ENCODE peak calls at places on chromosomes 5 and 9, in five cellular contexts. C is D341Med; X is stimulated activated CD8-positive, alpha-beta memory T cell treated with anti-CD3 and anti-CD28 coated beads, Interleukin-4, amount 100 ng/mL, for 1 hour; T is tibial nerve; A is heart right ventricle. N is an unnamed sample.
A peak's percentile ranks its signal among the peaks of the same experiment; 100 is the strongest.

GRCh38 chr5:32251864-32252458 is 60.8 kb downstream of the MTMR12 start:
- DNase-seq in C (no peak), X (no peak), T (no peak), A (no peak), N (no peak)

GRCh38 chr9:135048046-135048757 is 39.3 kb upstream of the OLFM1 start:
- DNase-seq in C (no peak), X (no peak), T (no peak), A (no peak), N (no peak)

GRCh38 chr5:56839062-56839461 is 23.7 kb downstream of the MAP3K1 start:
- DNase-seq in C (no peak), X (no peak), T (no peak), A (no peak), N (no peak)

GRCh38 chr5:174418809-174419522 is 305.4 kb upstream of the MSX2 start:
- DNase-seq in C (peak; percentile 35), X (no peak), T (no peak), A (peak; percentile 14), N (no peak)

GRCh38 chr5:170273968-170274710 is 23.4 kb downstream of the LCP2 start:
- DNase-seq in C (no peak), X (no peak), T (no peak), A (no peak), N (no peak)

GRCh38 chr5:136174021-136174659 is 18.8 kb downstream of the SMIM32 start:
- DNase-seq in C (peak; percentile 56), X (no peak), T (no peak), A (no peak), N (no peak)

GRCh38 chr9:88300556-88300955 is 87.7 kb upstream of the SPIN1 start:
- DNase-seq in C (no peak), X (no peak), T (no peak), A (no peak), N (no peak)

GRCh38 chr9:86809968-86810367 is 137.3 kb downstream of the GAS1 start:
- DNase-seq in C (no peak), X (no peak), T (no peak), A (no peak), N (no peak)

GRCh38 chr5:34487956-34488355 is 168.2 kb upstream of the RAI14 start:
- DNase-seq in C (no peak), X (no peak), T (no peak), A (no peak), N (no peak)

GRCh38 chr9:20551835-20552234 is 70.5 kb downstream of the MLLT3 start:
- DNase-seq in C (no peak), X (no peak), T (no peak), A (no peak), N (no peak)

GRCh38 chr9:127158995-127159801 is 36.8 kb upstream of the ANGPTL2 start:
- DNase-seq in C (no peak), X (no peak), T (peak; percentile 57), A (no peak), N (peak; percentile 27)

GRCh38 chr5:72427488-72428437 is 79.4 kb downstream of the ZNF366 start:
- DNase-seq in C (no peak), X (no peak), T (no peak), A (no peak), N (no peak)

GRCh38 chr9:89869774-89870173 is 265.0 kb downstream of the GADD45G start:
- DNase-seq in C (no peak), X (no peak), T (no peak), A (no peak), N (no peak)

GRCh38 chr5:65480306-65480865 is 1.3 kb downstream of the ADAMTS6 start:
- DNase-seq in C (peak; percentile 49), X (no peak), T (peak; percentile 61), A (peak; percentile 75), N (no peak)

GRCh38 chr5:124746252-124746915 is at the start of gene ZNF608:
- DNase-seq in C (no peak), X (no peak), T (no peak), A (no peak), N (no peak)

GRCh38 chr9:73689091-73689870 is 537.6 kb downstream of the ANXA1 start:
- DNase-seq in C (no peak), X (no peak), T (no peak), A (no peak), N (no peak)

GRCh38 chr9:125549465-125550215 is 157.4 kb downstream of the MAPKAP1 start:
- DNase-seq in C (peak; percentile 41), X (no peak), T (no peak), A (no peak), N (peak; percentile 26)

GRCh38 chr5:136033244-136033643 is 4.5 kb downstream of the TGFBI start:
- DNase-seq in C (no peak), X (no peak), T (no peak), A (no peak), N (no peak)

GRCh38 chr5:79448336-79448735 is 65.6 kb downstream of the HOMER1 start:
- DNase-seq in C (no peak), X (no peak), T (no peak), A (no peak), N (no peak)

GRCh38 chr5:146357125-146357524 is 18.5 kb downstream of the POU4F3 start:
- DNase-seq in C (no peak), X (no peak), T (no peak), A (no peak), N (no peak)

GRCh38 chr5:36300927-36301540 is 668 bp downstream of the RANBP3L start:
- DNase-seq in C (no peak), X (no peak), T (no peak), A (no peak), N (no peak)

GRCh38 chr5:66134407-66134843 is 9.7 kb upstream of the SREK1 start:
- DNase-seq in C (no peak), X (no peak), T (no peak), A (no peak), N (no peak)

GRCh38 chr5:171418982-171419662 is at the start of gene FGF18:
- DNase-seq in C (peak; percentile 71), X (no peak), T (no peak), A (peak; percentile 54), N (no peak)

GRCh38 chr5:148011407-148012124 is 52.2 kb upstream of the SPINK5 start:
- DNase-seq in C (no peak), X (no peak), T (no peak), A (no peak), N (no peak)

GRCh38 chr5:55633574-55634203 is 78.4 kb downstream of the SLC38A9 start:
- DNase-seq in C (no peak), X (no peak), T (no peak), A (peak; percentile 36), N (no peak)

GRCh38 chr9:97578846-97579245 is 54.3 kb downstream of the TSTD2 start:
- DNase-seq in C (peak; percentile 6), X (no peak), T (no peak), A (no peak), N (peak; percentile 18)

GRCh38 chr5:125412051-125412560 is 665.7 kb upstream of the ZNF608 start:
- DNase-seq in C (no peak), X (no peak), T (no peak), A (no peak), N (peak; percentile 24)

GRCh38 chr9:114177423-114178064 is 22.2 kb downstream of the COL27A1 start:
- DNase-seq in C (no peak), X (no peak), T (no peak), A (no peak), N (no peak)

GRCh38 chr5:58009754-58010153 is 450.1 kb downstream of the PLK2 start:
- DNase-seq in C (no peak), X (no peak), T (no peak), A (no peak), N (no peak)

GRCh38 chr9:97737429-97737828 is 40.3 kb upstream of the XPA start:
- DNase-seq in C (peak; percentile 71), X (no peak), T (no peak), A (no peak), N (no peak)

GRCh38 chr9:134441227-134442086 is 115.2 kb downstream of the RXRA start:
- DNase-seq in C (no peak), X (no peak), T (no peak), A (peak; percentile 16), N (no peak)

GRCh38 chr5:96785719-96786118 is 22.0 kb downstream of the ERAP1 start:
- DNase-seq in C (no peak), X (no peak), T (no peak), A (no peak), N (no peak)

GRCh38 chr5:89473196-89473595 is 590.2 kb upstream of the MEF2C start:
- DNase-seq in C (no peak), X (no peak), T (no peak), A (no peak), N (no peak)

GRCh38 chr5:77937015-77937908 is 161.1 kb upstream of the TBCA start:
- DNase-seq in C (no peak), X (no peak), T (no peak), A (no peak), N (no peak)

GRCh38 chr9:31140316-31140715 is 1244.1 kb upstream of the ACO1 start:
- DNase-seq in C (no peak), X (no peak), T (no peak), A (no peak), N (no peak)

GRCh38 chr9:6055213-6055612 is 39.8 kb upstream of the RANBP6 start:
- DNase-seq in C (no peak), X (no peak), T (no peak), A (no peak), N (no peak)

GRCh38 chr9:23563497-23563896 is 262.5 kb downstream of the ELAVL2 start:
- DNase-seq in C (no peak), X (no peak), T (no peak), A (no peak), N (no peak)

GRCh38 chr9:135554718-135555117 is 6.8 kb upstream of the PAEP start:
- DNase-seq in C (no peak), X (no peak), T (no peak), A (no peak), N (no peak)

GRCh38 chr5:10018670-10019069 is 231.0 kb downstream of the ATPSCKMT start:
- DNase-seq in C (no peak), X (no peak), T (no peak), A (no peak), N (no peak)

GRCh38 chr9:106864533-106865143 is 1.7 kb downstream of the ZNF462 start:
- DNase-seq in C (no peak), X (no peak), T (no peak), A (no peak), N (peak; percentile 23)